ENCODE peak calls at places on chromosomes 2 and 18, in six cellular contexts. Y is CD4-positive, alpha-beta T cell; M is GM13977; D is endothelial cell; N is cardiac muscle cell; Z is GM12865. W is an unnamed sample.

GRCh38 chr2:176261136-176261535 is 8.1 kb upstream of the MTX2 start:
- DNase-seq in Y (no peak), M (no peak), D (no peak), N (no peak), Z (no peak), W (no peak)

GRCh38 chr2:84288335-84288734 is 170.7 kb downstream of the SUCLG1 start:
- DNase-seq in Y (no peak), M (no peak), D (no peak), N (no peak), Z (no peak), W (no peak)

GRCh38 chr18:58934356-58934755 is 69.7 kb downstream of the ZNF532 start:
- DNase-seq in Y (no peak), M (no peak), D (no peak), N (no peak), Z (no peak), W (no peak)

GRCh38 chr2:28709101-28709500 is 42.5 kb upstream of the PPP1CB start:
- DNase-seq in Y (no peak), M (no peak), D (no peak), N (no peak), Z (no peak), W (no peak)

GRCh38 chr2:111178730-111179405 is 58.2 kb downstream of the BCL2L11 start:
- DNase-seq in Y (no peak), M (no peak), D (no peak), N (no peak), Z (no peak), W (no peak)

GRCh38 chr18:57438669-57439616 is 3.8 kb downstream of the ONECUT2 start:
- DNase-seq in Y (no peak), M (peak), D (no peak), N (no peak), Z (no peak), W (no peak)

GRCh38 chr2:23410596-23410995 is 25.6 kb downstream of the KLHL29 start:
- DNase-seq in Y (no peak), M (no peak), D (no peak), N (no peak), Z (no peak), W (no peak)

GRCh38 chr2:26818972-26819371 is 29.0 kb upstream of the DPYSL5 start:
- DNase-seq in Y (no peak), M (no peak), D (no peak), N (no peak), Z (no peak), W (no peak)

GRCh38 chr2:202164409-202164808 is 74.0 kb downstream of the SUMO1 start:
- DNase-seq in Y (no peak), M (no peak), D (no peak), N (no peak), Z (no peak), W (no peak)

GRCh38 chr18:55529581-55529980 is 58.4 kb downstream of the TCF4 start:
- DNase-seq in Y (no peak), M (no peak), D (no peak), N (no peak), Z (no peak), W (no peak)

GRCh38 chr2:234403074-234403473 is 93.8 kb downstream of the ARL4C start:
- DNase-seq in Y (no peak), M (no peak), D (no peak), N (no peak), Z (no peak), W (no peak)

GRCh38 chr2:46216213-46216612 is 81.0 kb upstream of the EPAS1 start:
- DNase-seq in Y (no peak), M (no peak), D (no peak), N (no peak), Z (no peak), W (no peak)

GRCh38 chr2:62077239-62077638 is 118.7 kb upstream of the B3GNT2 start:
- DNase-seq in Y (no peak), M (peak), D (no peak), N (no peak), Z (no peak), W (no peak)

GRCh38 chr2:9558948-9559381 is 3.3 kb upstream of the ADAM17 start:
- DNase-seq in Y (no peak), M (no peak), D (no peak), N (no peak), Z (peak), W (no peak)

GRCh38 chr2:9552491-9553178 is 3.0 kb downstream of the ADAM17 start:
- DNase-seq in Y (no peak), M (peak), D (no peak), N (no peak), Z (peak), W (no peak)

GRCh38 chr2:9554841-9555337 is 741 bp downstream of the ADAM17 start:
- DNase-seq in Y (no peak), M (peak), D (peak), N (peak), Z (peak), W (peak)

GRCh38 chr2:9556121-9556869 is 665 bp upstream of the ADAM17 start:
- DNase-seq in Y (peak), M (no peak), D (no peak), N (no peak), Z (peak), W (no peak)

DNA sequence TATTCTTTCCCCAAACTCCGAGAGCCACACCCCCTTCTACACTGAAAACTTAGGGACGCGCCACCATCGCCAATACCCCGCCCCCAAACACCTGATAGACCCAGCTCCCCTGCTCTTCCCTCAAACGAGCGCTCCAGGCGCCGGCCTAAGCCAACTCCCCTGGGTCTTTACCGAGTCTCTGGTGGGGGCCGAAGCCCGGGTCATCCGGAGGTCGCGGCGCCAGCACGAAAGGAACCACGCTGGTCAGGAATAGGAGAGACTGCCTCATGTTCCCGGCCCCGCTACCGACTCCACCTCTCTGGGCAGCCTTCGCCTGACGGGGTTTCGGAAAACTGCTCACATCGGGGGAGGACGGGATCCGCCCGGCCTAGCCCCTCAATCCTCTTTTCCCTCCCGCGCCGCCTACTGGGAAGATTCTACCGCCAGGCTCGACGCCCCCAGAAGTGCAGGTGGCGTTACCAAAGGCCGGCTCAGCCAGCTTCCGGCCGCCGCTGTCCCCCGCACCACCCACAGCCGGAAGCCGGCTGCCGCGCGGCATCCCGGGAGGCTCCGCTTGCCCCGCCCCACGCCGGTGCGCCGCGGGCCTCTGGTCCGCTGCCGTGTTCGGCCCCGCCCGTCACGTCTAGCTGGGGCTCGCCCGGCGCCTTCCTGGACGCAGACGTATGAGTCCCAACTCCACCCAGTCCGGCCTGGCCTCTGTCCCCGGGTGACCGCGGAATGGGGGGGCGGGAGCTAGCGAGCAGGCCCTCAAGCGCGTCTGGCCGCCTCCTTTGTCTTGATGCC is at the start of gene ADAM17:
- DNase-seq in Y (peak), M (peak), D (peak), N (peak), Z (peak), W (peak)
- TF ChIP-seq CTCF in Y (peak), M (peak), D (no peak), N (peak), Z (peak), W (peak)

GRCh38 chr2:1422131-1422530 is 8.9 kb downstream of the TPO start:
- DNase-seq in Y (no peak), M (no peak), D (no peak), N (no peak), Z (no peak), W (no peak)

GRCh38 chr2:1427086-1427485 is 13.8 kb downstream of the TPO start:
- DNase-seq in Y (no peak), M (no peak), D (no peak), N (no peak), Z (no peak), W (no peak)

GRCh38 chr2:1422716-1423285 is 9.5 kb downstream of the TPO start:
- DNase-seq in Y (no peak), M (no peak), D (no peak), N (no peak), Z (no peak), W (no peak)

GRCh38 chr2:1420746-1421480 is 7.7 kb downstream of the TPO start:
- DNase-seq in Y (no peak), M (no peak), D (no peak), N (no peak), Z (no peak), W (no peak)

DNA sequence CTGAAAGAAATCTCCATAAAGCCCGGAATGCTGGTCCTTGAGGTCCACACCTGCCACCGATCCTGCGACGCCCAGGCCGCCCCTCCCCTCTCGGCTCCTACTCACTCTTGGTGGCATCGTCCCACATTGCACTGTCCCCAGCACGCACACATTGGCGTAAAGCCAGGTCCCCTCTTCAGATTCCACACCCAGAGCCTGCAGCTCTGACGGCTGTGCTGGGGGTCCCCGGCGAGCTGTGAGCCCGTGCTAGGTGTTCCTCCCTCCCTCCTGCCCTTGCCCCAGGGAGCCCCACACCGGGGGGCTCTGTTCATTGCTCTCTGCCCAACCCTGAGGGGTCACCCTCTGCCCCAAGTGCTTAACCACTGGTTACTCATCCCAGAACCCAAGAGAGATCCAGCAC is 8.5 kb downstream of the TPO start:
- DNase-seq in Y (no peak), M (no peak), D (no peak), N (no peak), Z (no peak), W (no peak)
- TF ChIP-seq CTCF in Y (no peak), M (no peak), D (no peak), N (no peak), Z (no peak), W (no peak)

GRCh38 chr18:48752928-48753327 is 197.8 kb downstream of the SMAD7 start:
- DNase-seq in Y (no peak), M (no peak), D (no peak), N (no peak), Z (no peak), W (no peak)

GRCh38 chr18:48751727-48752468 is 198.9 kb downstream of the SMAD7 start:
- DNase-seq in Y (no peak), M (no peak), D (no peak), N (no peak), Z (no peak), W (no peak)

GRCh38 chr18:48752478-48752877 is 198.3 kb downstream of the SMAD7 start:
- DNase-seq in Y (no peak), M (no peak), D (no peak), N (no peak), Z (no peak), W (no peak)

GRCh38 chr18:48750485-48751175 is 200.1 kb downstream of the SMAD7 start:
- DNase-seq in Y (no peak), M (no peak), D (no peak), N (no peak), Z (no peak), W (no peak)

GRCh38 chr18:48749768-48750167 is 201.0 kb downstream of the SMAD7 start:
- DNase-seq in Y (no peak), M (no peak), D (no peak), N (no peak), Z (no peak), W (no peak)
- TF ChIP-seq CTCF in Y (no peak), M (no peak), D (no peak), N (peak), Z (no peak), W (no peak)

GRCh38 chr2:11977766-11978524 is 231.5 kb downstream of the LPIN1 start:
- DNase-seq in Y (no peak), M (no peak), D (no peak), N (no peak), Z (peak), W (no peak)

GRCh38 chr2:11975373-11975772 is 228.9 kb downstream of the LPIN1 start:
- DNase-seq in Y (no peak), M (no peak), D (no peak), N (no peak), Z (no peak), W (no peak)

GRCh38 chr2:11976090-11976489 is 229.7 kb downstream of the LPIN1 start:
- DNase-seq in Y (no peak), M (no peak), D (no peak), N (no peak), Z (no peak), W (no peak)

GRCh38 chr2:11969774-11970173 is 223.3 kb downstream of the LPIN1 start:
- DNase-seq in Y (no peak), M (no peak), D (no peak), N (no peak), Z (no peak), W (no peak)

GRCh38 chr2:11974573-11974972 is 228.1 kb downstream of the LPIN1 start:
- DNase-seq in Y (no peak), M (no peak), D (no peak), N (no peak), Z (no peak), W (no peak)
- TF ChIP-seq CTCF in Y (no peak), M (no peak), D (no peak), N (no peak), Z (no peak), W (no peak)

GRCh38 chr2:124327293-124327692 is 302.2 kb downstream of the CNTNAP5 start:
- DNase-seq in Y (no peak), M (no peak), D (no peak), N (no peak), Z (no peak), W (no peak)

GRCh38 chr2:124323321-124323720 is 298.2 kb downstream of the CNTNAP5 start:
- DNase-seq in Y (no peak), M (no peak), D (no peak), N (no peak), Z (no peak), W (no peak)

GRCh38 chr2:124320072-124320471 is 295.0 kb downstream of the CNTNAP5 start:
- DNase-seq in Y (no peak), M (no peak), D (no peak), N (no peak), Z (no peak), W (no peak)

GRCh38 chr2:124328397-124328796 is 303.3 kb downstream of the CNTNAP5 start:
- DNase-seq in Y (no peak), M (no peak), D (no peak), N (no peak), Z (no peak), W (no peak)

GRCh38 chr2:124325667-124326425 is 300.8 kb downstream of the CNTNAP5 start:
- DNase-seq in Y (no peak), M (no peak), D (no peak), N (peak), Z (no peak), W (no peak)
- TF ChIP-seq CTCF in Y (no peak), M (no peak), D (peak), N (peak), Z (peak), W (no peak)

GRCh38 chr2:1234731-1235308 is 178.4 kb upstream of the TPO start:
- DNase-seq in Y (no peak), M (no peak), D (no peak), N (no peak), Z (no peak), W (no peak)
- TF ChIP-seq CTCF in Y (no peak), M (no peak), D (no peak), N (no peak), Z (no peak), W (no peak)

DNA sequence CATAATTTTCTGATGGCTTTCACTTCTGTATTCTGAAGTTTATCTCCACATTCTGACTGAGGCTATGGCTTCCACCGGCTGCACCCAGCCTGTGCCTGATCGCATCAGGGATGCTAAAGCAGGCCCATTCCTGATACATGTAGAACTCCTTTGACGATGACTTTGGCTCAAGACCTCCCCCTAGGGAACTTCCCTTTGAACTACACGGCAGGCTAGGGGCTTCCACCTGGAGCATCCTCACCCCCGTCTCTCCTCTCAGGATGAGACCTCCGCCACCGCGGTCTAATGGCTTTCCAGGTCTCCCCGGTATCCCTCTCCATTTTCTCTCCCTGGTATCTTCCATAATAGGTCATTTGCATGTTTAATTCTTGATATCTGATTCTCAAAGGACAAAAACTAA is 214.9 kb upstream of the CHST9 start:
- DNase-seq in Y (no peak), M (no peak), D (peak), N (no peak), Z (no peak), W (no peak)
- TF ChIP-seq CTCF in Y (no peak), M (no peak), D (peak), N (no peak), Z (peak), W (no peak)

GRCh38 chr2:16900405-16901025 is 234.9 kb upstream of the CYRIA start:
- DNase-seq in Y (no peak), M (peak), D (peak), N (peak), Z (peak), W (no peak)
- TF ChIP-seq CTCF in Y (no peak), M (peak), D (peak), N (peak), Z (peak), W (no peak)

GRCh38 chr2:6562762-6563161 is 302.9 kb downstream of the CMPK2 start:
- DNase-seq in Y (no peak), M (no peak), D (no peak), N (no peak), Z (no peak), W (no peak)

GRCh38 chr2:6554403-6554802 is 311.3 kb downstream of the CMPK2 start:
- DNase-seq in Y (no peak), M (no peak), D (no peak), N (no peak), Z (no peak), W (no peak)

GRCh38 chr2:6556755-6557154 is 309.0 kb downstream of the CMPK2 start:
- DNase-seq in Y (no peak), M (no peak), D (no peak), N (no peak), Z (no peak), W (no peak)

DNA sequence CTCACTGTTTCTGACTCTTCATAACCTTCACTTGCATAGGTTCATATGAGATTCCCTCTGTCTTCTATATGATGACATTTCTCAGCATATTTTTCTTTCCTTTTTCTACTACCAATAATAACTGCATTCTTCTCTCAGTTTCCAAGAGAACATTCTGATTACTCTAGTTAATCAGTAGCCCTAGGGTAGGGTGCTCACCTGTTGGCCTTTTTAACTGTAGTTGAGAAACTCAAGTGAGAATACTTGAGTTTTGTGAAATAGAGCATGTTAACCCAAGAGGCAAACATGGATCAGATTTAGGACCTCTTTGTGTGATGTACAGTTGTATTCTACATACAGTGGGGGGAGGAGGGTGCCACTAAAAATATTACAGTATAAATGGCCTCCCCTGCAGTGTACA is 308.0 kb downstream of the CMPK2 start:
- DNase-seq in Y (no peak), M (no peak), D (no peak), N (no peak), Z (no peak), W (no peak)
- TF ChIP-seq CTCF in Y (no peak), M (no peak), D (no peak), N (no peak), Z (no peak), W (no peak)

GRCh38 chr18:36424741-36425142 is 127.2 kb downstream of the FHOD3 start:
- DNase-seq in Y (no peak), M (no peak), D (no peak), N (no peak), Z (peak), W (no peak)
- TF ChIP-seq CTCF in Y (no peak), M (no peak), D (no peak), N (no peak), Z (no peak), W (no peak)

W was measured in natural killer cell.